ENCODE peak calls at places on chromosomes 13 and 19, in six cellular contexts. One of them, this sample, is unnamed.

GRCh38 chr19:38975861-38976271 is 324 bp upstream of the FBXO17 start:
- DNase-seq in transverse colon: no peak
- DNase-seq in glutamatergic neuron: peak
- DNase-seq in stimulated activated CD4-positive, alpha-beta T cell treated with anti-CD3 and anti-CD28 coated beads, TNF-alpha, amount 100 ng/mL, for 24 hours: no peak
- DNase-seq in posterior cingulate gyrus: no peak
- DNase-seq in dorsolateral prefrontal cortex: no peak
- DNase-seq in this sample: peak

GRCh38 chr19:10719466-10719961 is 1.6 kb downstream of the DNM2 start:
- DNase-seq in transverse colon: peak
- DNase-seq in glutamatergic neuron: no peak
- DNase-seq in stimulated activated CD4-positive, alpha-beta T cell treated with anti-CD3 and anti-CD28 coated beads, TNF-alpha, amount 100 ng/mL, for 24 hours: no peak
- DNase-seq in posterior cingulate gyrus: no peak
- DNase-seq in dorsolateral prefrontal cortex: no peak
- DNase-seq in this sample: peak

GRCh38 chr19:45069056-45069455 is 7.2 kb downstream of the ZNF296 start:
- DNase-seq in transverse colon: no peak
- DNase-seq in glutamatergic neuron: peak
- DNase-seq in stimulated activated CD4-positive, alpha-beta T cell treated with anti-CD3 and anti-CD28 coated beads, TNF-alpha, amount 100 ng/mL, for 24 hours: no peak
- DNase-seq in posterior cingulate gyrus: peak
- DNase-seq in dorsolateral prefrontal cortex: no peak
- DNase-seq in this sample: peak

GRCh38 chr13:46962286-46962941 is 65.6 kb upstream of the HTR2A start:
- DNase-seq in transverse colon: no peak
- DNase-seq in glutamatergic neuron: no peak
- DNase-seq in stimulated activated CD4-positive, alpha-beta T cell treated with anti-CD3 and anti-CD28 coated beads, TNF-alpha, amount 100 ng/mL, for 24 hours: no peak
- DNase-seq in posterior cingulate gyrus: no peak
- DNase-seq in dorsolateral prefrontal cortex: no peak
- DNase-seq in this sample: no peak

GRCh38 chr13:21688056-21688455 is 17.2 kb downstream of the FGF9 start:
- DNase-seq in transverse colon: no peak
- DNase-seq in glutamatergic neuron: no peak
- DNase-seq in stimulated activated CD4-positive, alpha-beta T cell treated with anti-CD3 and anti-CD28 coated beads, TNF-alpha, amount 100 ng/mL, for 24 hours: no peak
- DNase-seq in posterior cingulate gyrus: no peak
- DNase-seq in dorsolateral prefrontal cortex: no peak
- DNase-seq in this sample: no peak

GRCh38 chr19:8335343-8336071 is 7.6 kb downstream of the KANK3 start:
- DNase-seq in transverse colon: peak
- DNase-seq in glutamatergic neuron: peak
- DNase-seq in stimulated activated CD4-positive, alpha-beta T cell treated with anti-CD3 and anti-CD28 coated beads, TNF-alpha, amount 100 ng/mL, for 24 hours: no peak
- DNase-seq in posterior cingulate gyrus: peak
- DNase-seq in dorsolateral prefrontal cortex: no peak
- DNase-seq in this sample: no peak

GRCh38 chr19:42478765-42479307 is 36.1 kb upstream of the CXCL17 start:
- DNase-seq in transverse colon: no peak
- DNase-seq in glutamatergic neuron: no peak
- DNase-seq in stimulated activated CD4-positive, alpha-beta T cell treated with anti-CD3 and anti-CD28 coated beads, TNF-alpha, amount 100 ng/mL, for 24 hours: no peak
- DNase-seq in posterior cingulate gyrus: no peak
- DNase-seq in dorsolateral prefrontal cortex: no peak
- DNase-seq in this sample: peak

GRCh38 chr13:20873348-20873747 is 29.2 kb downstream of the XPO4 start:
- DNase-seq in transverse colon: no peak
- DNase-seq in glutamatergic neuron: no peak
- DNase-seq in stimulated activated CD4-positive, alpha-beta T cell treated with anti-CD3 and anti-CD28 coated beads, TNF-alpha, amount 100 ng/mL, for 24 hours: no peak
- DNase-seq in posterior cingulate gyrus: no peak
- DNase-seq in dorsolateral prefrontal cortex: no peak
- DNase-seq in this sample: no peak

GRCh38 chr19:32566246-32566830 is 14.7 kb upstream of the PDCD5 start:
- DNase-seq in transverse colon: no peak
- DNase-seq in glutamatergic neuron: peak
- DNase-seq in stimulated activated CD4-positive, alpha-beta T cell treated with anti-CD3 and anti-CD28 coated beads, TNF-alpha, amount 100 ng/mL, for 24 hours: no peak
- DNase-seq in posterior cingulate gyrus: no peak
- DNase-seq in dorsolateral prefrontal cortex: no peak
- DNase-seq in this sample: no peak

GRCh38 chr19:38877781-38878574 is at the start of gene RINL:
- DNase-seq in transverse colon: peak
- DNase-seq in glutamatergic neuron: no peak
- DNase-seq in stimulated activated CD4-positive, alpha-beta T cell treated with anti-CD3 and anti-CD28 coated beads, TNF-alpha, amount 100 ng/mL, for 24 hours: peak
- DNase-seq in posterior cingulate gyrus: peak
- DNase-seq in dorsolateral prefrontal cortex: no peak
- DNase-seq in this sample: peak